ENCODE peak calls at places on chromosomes 4 and X, in eight cellular contexts. U is tibial nerve; R is astrocyte; Q is CD8-positive, alpha-beta T cell; P is GM23338; E is left lung; W is mesendoderm; Y is tibial artery. Z is an unnamed sample. For H3K4me1, the result is how much of the 10 kb centered on the place peaks cover.

GRCh38 chr4:181520790-181521189 is 722.4 kb upstream of the TENM3 start:
- DNase-seq in W (no peak), R (no peak), Q (no peak), Y (no peak), E (no peak), U (no peak), P (no peak), Z (no peak)

GRCh38 chr4:72340803-72341431 is 228.1 kb downstream of the ADAMTS3 start:
- DNase-seq in P (peak), Y (no peak), E (no peak), R (peak), U (no peak), W (no peak), Q (no peak), Z (no peak)

GRCh38 chr4:153217440-153217839 is 13.2 kb downstream of the TRIM2 start:
- DNase-seq in Y (no peak), R (no peak), E (no peak), P (no peak), Q (no peak), U (no peak), W (no peak), Z (no peak)

GRCh38 chrX:10175317-10175871 is 18.6 kb downstream of the CLCN4 start:
- DNase-seq in E (no peak), Y (no peak), U (no peak), W (no peak), P (no peak), R (peak), Q (no peak), Z (no peak)

GRCh38 chrX:24955372-24955771 is 60.4 kb downstream of the ARX start:
- DNase-seq in R (no peak), W (no peak), Q (no peak), E (no peak), U (no peak), P (no peak), Y (no peak), Z (no peak)

GRCh38 chrX:9339603-9340569 is 125.0 kb upstream of the TBL1X start:
- DNase-seq in Q (peak), R (no peak), W (no peak), Y (peak), P (no peak), U (peak), E (no peak), Z (peak)

GRCh38 chr4:94954273-94954672 is 196.5 kb downstream of the BMPR1B start:
- DNase-seq in U (no peak), W (no peak), R (no peak), P (no peak), Y (no peak), E (no peak), Q (no peak), Z (no peak)

GRCh38 chr4:37670249-37670648 is 15.9 kb downstream of the RELL1 start:
- DNase-seq in W (no peak), R (no peak), U (no peak), P (no peak), Q (no peak), E (no peak), Y (no peak), Z (no peak)

GRCh38 chr4:40976343-40976742 is 226.6 kb downstream of the NSUN7 start:
- DNase-seq in Q (no peak), P (peak), Y (no peak), W (peak), E (no peak), U (no peak), R (peak), Z (no peak)

GRCh38 chr4:3416270-3416669 is 25.5 kb upstream of the HGFAC start:
- DNase-seq in R (no peak), Q (no peak), U (peak), P (no peak), Y (peak), W (no peak), E (no peak), Z (no peak)

GRCh38 chr4:143399113-143399949 is 62.7 kb downstream of the GAB1 start:
- DNase-seq in W (peak), Y (no peak), Q (no peak), E (no peak), U (no peak), R (no peak), P (peak), Z (no peak)

DNA sequence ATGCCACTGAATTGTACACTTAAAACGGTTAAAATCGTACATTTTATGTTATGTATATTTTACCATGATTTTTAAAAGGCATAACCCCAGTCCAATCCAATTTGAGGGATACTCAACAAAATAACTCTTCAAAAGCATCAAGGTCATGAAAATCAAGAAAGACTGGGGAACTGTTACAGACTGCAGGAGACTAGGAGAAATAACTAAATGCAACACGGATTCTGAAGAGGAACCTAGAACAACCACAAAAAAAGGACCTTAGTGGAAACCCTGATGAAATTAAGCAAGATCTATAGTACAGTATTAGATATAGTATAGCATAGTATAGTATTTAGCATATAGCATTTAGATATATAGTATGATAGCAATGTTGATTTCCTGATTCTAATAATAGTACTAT is 26.8 kb downstream of the SH3KBP1 start:
- DNase-seq in E (no peak), W (no peak), Q (no peak), R (no peak), Y (no peak), U (no peak), P (no peak), Z (no peak)
- H3K4me1 ChIP-seq in E (under half), W (under half), Q (under half), R (under half), Y (under half), U (under half), P (under half), Z (under half)

DNA sequence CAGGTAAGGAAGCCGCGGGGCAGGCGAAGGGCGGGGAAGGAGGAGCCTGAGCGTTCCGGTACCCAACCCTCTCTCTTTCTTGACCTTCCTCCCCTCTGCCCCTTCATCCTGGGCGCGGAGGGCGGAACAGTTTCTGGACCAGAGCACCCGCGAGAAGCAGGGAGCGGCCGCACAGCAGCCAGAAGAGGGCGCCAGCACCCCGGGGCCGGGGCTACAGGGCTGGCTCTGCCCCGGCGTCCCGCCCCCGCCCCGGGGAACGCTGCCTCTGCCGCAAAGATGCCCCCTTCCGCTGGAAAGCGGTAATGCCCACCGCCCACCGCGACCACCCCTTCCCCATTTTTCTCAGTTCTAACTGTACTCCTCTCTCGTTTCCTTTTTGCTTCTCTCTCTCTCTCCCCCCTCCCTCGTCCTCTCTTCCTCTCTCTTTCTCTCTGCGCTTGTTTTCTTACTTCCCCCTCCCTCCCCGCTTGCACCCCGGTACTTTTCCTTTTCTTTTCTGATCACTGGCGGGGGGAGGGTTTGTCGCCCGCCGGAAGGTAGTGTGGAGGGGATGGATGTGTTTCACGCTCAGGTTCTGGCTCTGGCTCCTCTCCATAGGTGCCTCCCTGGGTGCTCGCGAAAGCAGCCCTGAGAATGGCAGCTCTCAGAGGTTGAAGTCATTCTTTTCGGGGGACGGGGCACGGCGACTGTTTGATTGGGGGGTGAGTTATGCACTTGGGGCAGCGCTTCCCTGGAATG is 13.1 kb upstream of the PRDM8 start:
- DNase-seq in U (peak), R (peak), Y (peak), E (peak), Q (peak), P (peak), W (peak), Z (no peak)
- H3K4me3 ChIP-seq in U (peak), R (peak), Y (peak), E (peak), Q (peak), P (peak), W (peak), Z (peak)

GRCh38 chr4:73705721-73706120 is 34.6 kb upstream of the CXCL8 start:
- DNase-seq in R (no peak), P (no peak), U (no peak), Q (no peak), E (no peak), W (no peak), Y (no peak), Z (no peak)
- H3K4me1 ChIP-seq in R (half or more), P (under half), U (under half), Q (under half), E (under half), W (under half), Y (under half), Z (under half)

GRCh38 chrX:101348452-101349222 is at the start of gene TIMM8A:
- DNase-seq in E (peak), U (peak), Q (peak), P (peak), W (peak), Y (peak), R (peak), Z (peak)

GRCh38 chrX:101347859-101348451 is 587 bp downstream of the TIMM8A start:
- DNase-seq in U (no peak), Y (no peak), R (peak), W (no peak), Q (no peak), P (no peak), E (no peak), Z (no peak)
- H3K4me3 ChIP-seq in U (peak), Y (peak), R (peak), W (peak), Q (peak), P (peak), E (peak), Z (peak)

DNA sequence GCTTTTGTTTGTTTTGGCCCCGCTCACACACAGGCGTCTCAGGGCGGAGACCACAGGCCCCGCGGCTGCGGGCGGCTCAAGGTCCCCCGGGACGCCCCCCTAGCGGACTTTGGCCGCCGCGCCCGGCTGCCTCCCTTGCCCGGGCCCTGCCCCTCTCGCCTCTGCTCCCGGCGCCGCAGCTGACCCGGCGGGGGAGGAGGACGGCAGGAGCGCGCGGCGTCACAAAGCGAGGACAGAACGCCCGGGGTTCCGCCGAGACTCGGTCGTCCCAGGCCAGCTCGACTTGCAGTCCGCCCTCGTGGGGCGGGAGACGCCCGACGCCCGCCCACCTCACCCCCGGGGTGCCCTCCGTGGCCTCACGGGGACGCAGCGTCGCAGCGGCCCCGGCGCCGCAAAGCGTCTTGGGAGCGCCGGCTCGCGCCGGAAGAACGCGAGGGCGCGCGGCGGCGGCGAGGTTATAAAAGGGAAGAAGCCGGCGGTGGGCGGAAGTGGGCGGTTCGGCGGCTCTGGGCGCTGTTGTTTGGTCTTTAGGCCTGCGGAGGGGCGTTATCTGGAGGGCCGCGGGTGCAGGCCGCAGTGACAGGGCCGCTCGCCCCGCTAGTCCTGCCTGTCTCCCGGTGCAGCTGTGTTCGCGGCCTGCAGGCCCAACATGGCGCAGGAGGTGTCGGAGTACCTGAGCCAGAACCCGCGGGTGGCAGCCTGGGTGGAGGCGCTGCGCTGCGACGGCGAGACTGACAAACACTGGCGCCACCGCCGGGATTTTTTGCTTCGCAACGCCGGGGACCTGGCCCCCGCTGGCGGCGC is at the start of gene CDKN2AIP:
- DNase-seq in P (peak), Y (peak), Q (peak), E (peak), R (peak), W (peak), U (peak), Z (peak)
- H3K4me1 ChIP-seq in P (under half), Y (under half), Q (under half), E (under half), R (under half), W (under half), U (under half), Z (under half)

DNA sequence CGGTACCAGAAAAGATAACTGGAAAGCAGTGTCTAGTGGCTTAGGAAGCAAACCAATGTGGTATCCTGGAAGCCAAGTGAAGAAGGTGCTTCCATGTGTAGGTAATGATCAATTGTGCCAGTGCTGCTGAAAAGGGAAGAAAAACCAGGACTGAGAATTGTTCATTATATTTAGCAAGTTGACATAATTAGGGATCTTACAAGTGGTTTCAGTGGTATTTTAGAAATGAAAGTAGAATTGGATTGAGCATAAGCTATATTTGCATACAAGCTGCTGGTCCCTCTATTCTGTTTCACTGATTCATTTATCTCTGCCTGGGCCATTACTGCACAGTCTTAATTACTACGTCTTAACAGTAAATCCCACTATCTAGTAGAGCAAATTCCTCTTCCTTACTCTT is 32.3 kb downstream of the PRDM8 start:
- DNase-seq in E (no peak), W (no peak), R (no peak), Y (no peak), U (no peak), Q (no peak), P (no peak), Z (no peak)
- H3K4me3 ChIP-seq in E (no peak), W (no peak), R (no peak), Y (no peak), U (no peak), Q (no peak), P (no peak), Z (no peak)

GRCh38 chrX:12985336-12985735 is 10.4 kb downstream of the TMSB4X start:
- DNase-seq in Y (no peak), Q (no peak), U (no peak), E (no peak), R (no peak), P (no peak), W (no peak), Z (no peak)
- H3K4me1 ChIP-seq in Y (under half), Q (half or more), U (under half), E (under half), R (under half), P (under half), W (under half), Z (under half)

GRCh38 chr4:69858683-69859082 is 1.3 kb downstream of the SULT1E1 start:
- DNase-seq in Q (no peak), R (no peak), W (no peak), Y (no peak), U (no peak), P (no peak), E (no peak), Z (no peak)
- H3K4me3 ChIP-seq in Q (no peak), R (no peak), W (no peak), Y (no peak), U (no peak), P (no peak), E (no peak), Z (no peak)

GRCh38 chr4:77800077-77800476 is 19.1 kb downstream of the CNOT6L start:
- DNase-seq in R (no peak), P (no peak), Q (no peak), U (no peak), W (no peak), Y (no peak), E (no peak), Z (no peak)

GRCh38 chr4:77800483-77801259 is 18.5 kb downstream of the CNOT6L start:
- DNase-seq in P (no peak), U (no peak), Y (no peak), E (no peak), W (no peak), R (peak), Q (no peak), Z (no peak)

GRCh38 chr4:77801260-77801608 is 17.9 kb downstream of the CNOT6L start:
- DNase-seq in Y (no peak), P (no peak), U (no peak), Q (no peak), R (no peak), E (no peak), W (no peak), Z (no peak)

GRCh38 chr4:77804471-77804870 is 14.7 kb downstream of the CNOT6L start:
- DNase-seq in Q (no peak), P (no peak), R (peak), E (no peak), U (no peak), W (no peak), Y (no peak), Z (no peak)

GRCh38 chr4:77802406-77802805 is 16.8 kb downstream of the CNOT6L start:
- DNase-seq in R (no peak), E (no peak), Q (no peak), Y (no peak), P (no peak), W (no peak), U (no peak), Z (no peak)
- H3K4me1 ChIP-seq in R (under half), E (under half), Q (half or more), Y (half or more), P (under half), W (under half), U (under half), Z (under half)

DNA sequence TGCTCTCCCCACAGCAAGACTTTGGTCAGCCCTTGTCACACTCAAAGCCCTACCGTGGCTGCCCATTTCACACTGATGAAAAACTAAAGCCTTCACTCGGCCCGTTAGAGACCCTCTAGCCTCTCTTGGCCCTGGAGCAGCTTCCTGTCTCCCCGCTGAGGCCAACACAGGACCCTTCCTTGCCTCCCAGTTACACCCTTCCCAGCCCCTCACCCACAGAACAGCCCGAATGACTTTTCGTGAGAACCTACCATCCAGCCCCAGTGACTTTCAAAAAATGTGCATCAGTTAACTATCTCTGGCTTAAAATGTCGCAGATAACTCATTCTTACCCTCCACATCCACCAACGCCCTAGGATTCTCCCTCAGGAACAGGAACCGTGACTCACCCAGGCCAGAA is 756 bp upstream of the TAF9B start:
- DNase-seq in Q (no peak), W (no peak), Y (no peak), R (no peak), U (no peak), P (no peak), E (no peak), Z (no peak)
- H3K4me3 ChIP-seq in Q (peak), W (no peak), Y (no peak), R (no peak), U (peak), P (no peak), E (no peak), Z (no peak)